ENCODE peak calls at places on chromosome 7, in nine cellular contexts. M is left cardiac atrium; K is T-helper 9 cell; P is KBM-7; H is activated CD4-positive, alpha-beta T cell treated with anti-CD3 and anti-CD28 coated beads, Interleukin-2, amount 10 ng/mL, durations not matched to agents 7 days and 5 days; L is lower lobe of right lung; X is CD4-positive, CD25-positive, alpha-beta regulatory T cell; J is cardiac fibroblast; O is progenitor cell of endocrine pancreas. Q is an unnamed sample.

GRCh38 chr7:83947260-83947659 is 247.3 kb downstream of the SEMA3A start:
- DNase-seq in P (peak; percentile 52), M (no peak), X (no peak), L (no peak), H (no peak), J (peak; percentile 12), K (no peak), O (no peak), Q (no peak)

GRCh38 chr7:29189743-29190201 is 4.8 kb upstream of the CHN2 start:
- DNase-seq in P (peak; percentile 32), K (peak; percentile 28), L (peak; percentile 68), H (peak; percentile 55), M (peak; percentile 63), O (peak; percentile 83), X (no peak), J (peak; percentile 45), Q (peak; percentile 6)

GRCh38 chr7:39560398-39560797 is 5.8 kb upstream of the YAE1 start:
- DNase-seq in M (no peak), L (no peak), P (no peak), X (no peak), H (no peak), J (no peak), O (no peak), K (no peak), Q (no peak)

GRCh38 chr7:117062300-117062699 is 109.0 kb downstream of the ST7 start:
- DNase-seq in L (no peak), K (no peak), M (no peak), H (no peak), X (no peak), P (no peak), O (no peak), J (peak; percentile 40), Q (no peak)

GRCh38 chr7:115300228-115300870 is 378.5 kb downstream of the MDFIC start:
- DNase-seq in M (no peak), X (no peak), J (peak; percentile 67), H (no peak), P (no peak), O (no peak), K (no peak), L (no peak), Q (peak; percentile 70)

GRCh38 chr7:134755422-134756022 is 23.9 kb upstream of the CALD1 start:
- DNase-seq in M (peak; percentile 39), L (no peak), K (peak; percentile 8), P (no peak), H (peak; percentile 61), J (peak; percentile 65), O (no peak), X (peak; percentile 4), Q (peak; percentile 29)

GRCh38 chr7:96337519-96337918 is 15.6 kb upstream of the SLC25A13 start:
- DNase-seq in K (no peak), O (no peak), H (no peak), J (peak; percentile 6), X (no peak), P (no peak), L (no peak), M (no peak), Q (peak; percentile 21)

GRCh38 chr7:115475774-115476407 is 554.0 kb downstream of the MDFIC start:
- DNase-seq in O (no peak), P (no peak), L (no peak), X (no peak), H (no peak), J (no peak), M (no peak), K (no peak), Q (no peak)

GRCh38 chr7:44131173-44132009 is 8.0 kb upstream of the POLD2 start:
- DNase-seq in L (no peak), H (no peak), O (peak; percentile 40), X (no peak), J (no peak), K (no peak), P (no peak), M (peak; percentile 18), Q (peak; percentile 22)

GRCh38 chr7:42454006-42454405 is 217.0 kb upstream of the GLI3 start:
- DNase-seq in K (no peak), J (no peak), H (no peak), X (no peak), O (no peak), M (no peak), P (no peak), L (no peak), Q (peak; percentile 6)

GRCh38 chr7:43384585-43385308 is 198.2 kb upstream of the STK17A start:
- DNase-seq in J (no peak), L (no peak), H (no peak), M (no peak), X (no peak), O (no peak), K (no peak), P (no peak), Q (no peak)

GRCh38 chr7:100966542-100967291 is 2.6 kb upstream of the MUC12 start:
- DNase-seq in X (no peak), K (no peak), O (no peak), M (no peak), L (no peak), P (no peak), H (no peak), J (no peak), Q (no peak)

GRCh38 chr7:138449580-138449979 is 10.5 kb upstream of the TRIM24 start:
- DNase-seq in J (no peak), O (no peak), X (no peak), P (no peak), K (peak; percentile 35), L (no peak), M (no peak), H (peak; percentile 27), Q (no peak)

GRCh38 chr7:28020302-28020940 is 160.2 kb downstream of the JAZF1 start:
- DNase-seq in O (peak; percentile 31), M (peak; percentile 58), H (peak; percentile 51), X (peak; percentile 52), K (peak; percentile 4), P (peak; percentile 81), L (no peak), J (peak; percentile 86), Q (peak; percentile 79)

GRCh38 chr7:3861371-3861770 is 560.3 kb downstream of the SDK1 start:
- DNase-seq in O (no peak), X (no peak), K (no peak), M (no peak), H (no peak), J (peak; percentile 21), L (no peak), P (no peak), Q (peak; percentile 14)

Q was measured in fibroblast of gingiva.